ENCODE peak calls at places on chromosomes 3 and 15, in six cellular contexts. Z is H1, B is WTC11, Q is A549, E is K562, W is HepG2. V is an unnamed sample.

GRCh38 chr3:29668728-29669127 is 387.9 kb downstream of the RBMS3 start:
- DNase-seq in Z (no peak), B (no peak), Q (no peak), E (no peak), W (no peak), V (no peak)

GRCh38 chr3:123071146-123071545 is 4.3 kb downstream of the PDIA5 start:
- DNase-seq in Z (no peak), B (peak), Q (peak), E (no peak), W (peak), V (no peak)

GRCh38 chr3:99479768-99480167 is 158.6 kb upstream of the COL8A1 start:
- DNase-seq in Z (no peak), B (no peak), Q (no peak), E (no peak), W (no peak), V (no peak)

GRCh38 chr3:13019706-13020105 is 53.5 kb downstream of the IQSEC1 start:
- DNase-seq in Z (no peak), B (no peak), Q (no peak), E (no peak), W (no peak), V (no peak)

GRCh38 chr3:37909067-37909911 is 47.6 kb downstream of the CTDSPL start:
- DNase-seq in Z (no peak), B (no peak), Q (no peak), E (no peak), W (peak), V (peak)

GRCh38 chr3:141553055-141553454 is 66.2 kb downstream of the RASA2 start:
- DNase-seq in Z (no peak), B (no peak), Q (no peak), E (no peak), W (no peak), V (peak)

GRCh38 chr3:170660139-170660538 is 74.3 kb upstream of the SLC7A14 start:
- DNase-seq in Z (no peak), B (no peak), Q (no peak), E (no peak), W (no peak), V (no peak)

GRCh38 chr15:93246266-93247242 is 157.5 kb upstream of the RGMA start:
- DNase-seq in Z (no peak), B (no peak), Q (no peak), E (no peak), W (no peak), V (no peak)

GRCh38 chr3:161171113-161171512 is 50.0 kb upstream of the NMD3 start:
- DNase-seq in Z (no peak), B (no peak), Q (peak), E (no peak), W (no peak), V (peak)

GRCh38 chr3:34882764-34883163 is 756.6 kb upstream of the ARPP21 start:
- DNase-seq in Z (no peak), B (no peak), Q (no peak), E (no peak), W (no peak), V (no peak)

GRCh38 chr15:89021224-89021623 is 67.0 kb upstream of the ABHD2 start:
- DNase-seq in Z (no peak), B (no peak), Q (no peak), E (no peak), W (no peak), V (no peak)

GRCh38 chr3:100399341-100400071 is 1.4 kb downstream of the TOMM70 start:
- DNase-seq in Z (no peak), B (no peak), Q (no peak), E (no peak), W (peak), V (no peak)

GRCh38 chr3:149199474-149199873 is 22.2 kb downstream of the CP start:
- DNase-seq in Z (no peak), B (no peak), Q (no peak), E (no peak), W (no peak), V (peak)

GRCh38 chr15:44788748-44789147 is 52.4 kb downstream of the TRIM69 start:
- DNase-seq in Z (no peak), B (no peak), Q (no peak), E (no peak), W (no peak), V (peak)

GRCh38 chr15:44427756-44428724 is 611 bp downstream of the CTDSPL2 start:
- DNase-seq in Z (no peak), B (peak), Q (peak), E (no peak), W (peak), V (peak)

GRCh38 chr3:36852071-36852470 is 87.7 kb upstream of the DCLK3 start:
- DNase-seq in Z (no peak), B (no peak), Q (no peak), E (no peak), W (no peak), V (no peak)

GRCh38 chr3:45677045-45677436 is 12.2 kb upstream of the SACM1L start:
- DNase-seq in Z (no peak), B (no peak), Q (peak), E (no peak), W (peak), V (no peak)

GRCh38 chr3:55885721-55886120 is 398.6 kb upstream of the WNT5A start:
- DNase-seq in Z (no peak), B (no peak), Q (no peak), E (no peak), W (no peak), V (peak)

GRCh38 chr3:172892158-172892557 is 141.6 kb downstream of the ECT2 start:
- DNase-seq in Z (no peak), B (no peak), Q (no peak), E (no peak), W (no peak), V (peak)

GRCh38 chr15:32790352-32790999 is 72.7 kb downstream of the GREM1 start:
- DNase-seq in Z (no peak), B (no peak), Q (no peak), E (no peak), W (peak), V (no peak)

GRCh38 chr15:79610021-79610420 is 177.9 kb downstream of the MINAR1 start:
- DNase-seq in Z (no peak), B (no peak), Q (no peak), E (no peak), W (no peak), V (no peak)

GRCh38 chr3:126941721-126942270 is 41.1 kb upstream of the PLXNA1 start:
- DNase-seq in Z (no peak), B (no peak), Q (no peak), E (no peak), W (no peak), V (no peak)

GRCh38 chr3:24259901-24260512 is 234.6 kb downstream of the THRB start:
- DNase-seq in Z (no peak), B (no peak), Q (no peak), E (peak), W (no peak), V (no peak)

GRCh38 chr15:84944311-84944710 is 37.3 kb upstream of the PDE8A start:
- DNase-seq in Z (no peak), B (no peak), Q (no peak), E (no peak), W (no peak), V (no peak)

GRCh38 chr3:102006812-102007485 is 157.6 kb downstream of the NFKBIZ start:
- DNase-seq in Z (no peak), B (no peak), Q (peak), E (no peak), W (no peak), V (peak)

GRCh38 chr3:10411598-10412332 is 90.9 kb upstream of the SEC13 start:
- DNase-seq in Z (no peak), B (no peak), Q (no peak), E (no peak), W (no peak), V (no peak)

GRCh38 chr3:123267821-123268220 is 66.1 kb downstream of the SEC22A start:
- DNase-seq in Z (no peak), B (no peak), Q (no peak), E (no peak), W (no peak), V (no peak)

GRCh38 chr3:108569336-108569735 is 19.9 kb downstream of the CIP2A start:
- DNase-seq in Z (no peak), B (no peak), Q (no peak), E (no peak), W (no peak), V (no peak)

GRCh38 chr3:151328298-151329036 is 882 bp downstream of the P2RY13 start:
- DNase-seq in Z (no peak), B (no peak), Q (peak), E (no peak), W (no peak), V (no peak)

GRCh38 chr15:39781967-39782292 is 711 bp downstream of the FSIP1 start:
- DNase-seq in Z (no peak), B (no peak), Q (no peak), E (no peak), W (no peak), V (no peak)

GRCh38 chr3:191566469-191566868 is 105.5 kb downstream of the PYDC2 start:
- DNase-seq in Z (no peak), B (no peak), Q (no peak), E (no peak), W (no peak), V (no peak)

GRCh38 chr3:113293348-113293747 is 82.0 kb downstream of the BOC start:
- DNase-seq in Z (no peak), B (no peak), Q (no peak), E (no peak), W (peak), V (no peak)

GRCh38 chr3:126208618-126209256 is 28.4 kb upstream of the ALDH1L1 start:
- DNase-seq in Z (no peak), B (no peak), Q (peak), E (no peak), W (peak), V (peak)

GRCh38 chr15:48644827-48645557 is 517 bp downstream of the FBN1 start:
- DNase-seq in Z (peak), B (peak), Q (peak), E (no peak), W (no peak), V (no peak)

GRCh38 chr3:13706451-13706850 is 157.5 kb downstream of the FBLN2 start:
- DNase-seq in Z (peak), B (no peak), Q (no peak), E (no peak), W (no peak), V (no peak)

GRCh38 chr3:183301937-183302580 is 49.0 kb downstream of the B3GNT5 start:
- DNase-seq in Z (no peak), B (no peak), Q (no peak), E (no peak), W (no peak), V (no peak)

GRCh38 chr15:94287794-94288246 is 56.5 kb downstream of the MCTP2 start:
- DNase-seq in Z (no peak), B (no peak), Q (no peak), E (no peak), W (no peak), V (no peak)

GRCh38 chr3:114218578-114219185 is 18.7 kb downstream of the ZNF80 start:
- DNase-seq in Z (no peak), B (no peak), Q (no peak), E (no peak), W (no peak), V (no peak)

GRCh38 chr3:112958749-112959560 is 15.9 kb downstream of the CD200R1 start:
- DNase-seq in Z (no peak), B (no peak), Q (no peak), E (no peak), W (no peak), V (no peak)

DNA sequence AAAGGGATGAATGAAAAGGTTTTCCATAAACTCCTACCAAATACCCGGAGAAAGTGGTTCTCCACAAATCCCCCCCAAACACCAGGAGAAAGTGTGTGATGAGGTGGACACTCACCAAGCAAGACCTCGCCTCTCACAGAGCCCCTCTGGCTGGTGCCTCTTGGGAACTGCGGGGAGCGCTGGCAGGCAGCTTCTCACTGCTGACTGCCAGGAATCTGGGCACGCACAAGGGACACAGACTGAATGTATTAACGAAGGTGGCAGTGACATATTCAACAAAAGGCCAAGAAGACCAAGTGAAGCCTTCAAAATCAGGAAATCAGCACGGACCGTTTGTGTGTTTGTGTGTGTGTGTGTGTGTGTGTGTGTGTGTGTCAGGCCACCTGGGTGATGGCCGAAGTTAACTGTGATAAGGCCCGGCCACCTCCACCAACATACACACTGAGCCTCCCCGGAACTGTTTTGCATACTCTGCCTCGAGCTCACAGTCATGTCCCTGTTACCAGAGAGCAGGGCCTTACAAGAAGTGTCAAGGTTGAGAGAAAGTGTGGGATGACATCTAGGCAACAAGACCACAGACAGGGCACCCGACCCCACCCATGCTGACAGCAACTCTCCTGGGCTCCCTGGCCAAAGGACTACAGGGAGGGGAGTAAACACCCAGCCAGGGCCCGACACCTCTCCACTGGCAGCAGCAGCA is 18.0 kb downstream of the ATP10A start:
- DNase-seq in Z (no peak), B (no peak), Q (no peak), E (no peak), W (no peak), V (no peak)
- TF ChIP-seq JUN in Z (no peak), B (no peak), Q (no peak), E (no peak), W (no peak), V (no peak)

GRCh38 chr3:168249048-168249538 is 153.4 kb upstream of the GOLIM4 start:
- DNase-seq in Z (no peak), B (no peak), Q (peak), E (no peak), W (no peak), V (peak)

GRCh38 chr3:168250415-168250861 is 154.7 kb upstream of the GOLIM4 start:
- DNase-seq in Z (no peak), B (no peak), Q (no peak), E (no peak), W (no peak), V (no peak)

GRCh38 chr3:168249539-168250414 is 154.1 kb upstream of the GOLIM4 start:
- DNase-seq in Z (peak), B (peak), Q (peak), E (peak), W (peak), V (peak)

GRCh38 chr3:168248383-168249047 is 152.8 kb upstream of the GOLIM4 start:
- DNase-seq in Z (peak), B (peak), Q (peak), E (no peak), W (no peak), V (peak)

DNA sequence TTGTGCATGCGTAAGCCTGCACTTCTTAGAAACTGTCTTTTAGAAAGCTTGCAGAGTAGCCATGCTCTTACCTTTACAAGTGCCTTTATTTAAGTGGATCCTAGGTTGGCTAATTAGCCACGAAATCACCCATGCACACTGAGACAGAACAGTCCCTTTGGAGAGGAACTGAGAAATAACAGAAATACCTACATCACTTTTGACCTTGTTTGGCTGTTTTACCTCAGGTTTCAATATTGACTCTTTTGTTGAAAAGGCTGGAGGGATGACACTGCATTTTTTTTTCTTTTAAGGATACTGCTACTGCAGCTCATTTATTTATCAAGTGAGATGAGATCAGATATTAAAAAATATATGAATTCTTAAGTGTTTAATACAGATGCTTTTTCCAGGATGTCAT is 155.6 kb upstream of the GOLIM4 start:
- DNase-seq in Z (no peak), B (no peak), Q (no peak), E (no peak), W (peak), V (no peak)
- TF ChIP-seq JUN in Z (no peak), B (no peak), Q (no peak), E (no peak), W (no peak), V (no peak)

DNA sequence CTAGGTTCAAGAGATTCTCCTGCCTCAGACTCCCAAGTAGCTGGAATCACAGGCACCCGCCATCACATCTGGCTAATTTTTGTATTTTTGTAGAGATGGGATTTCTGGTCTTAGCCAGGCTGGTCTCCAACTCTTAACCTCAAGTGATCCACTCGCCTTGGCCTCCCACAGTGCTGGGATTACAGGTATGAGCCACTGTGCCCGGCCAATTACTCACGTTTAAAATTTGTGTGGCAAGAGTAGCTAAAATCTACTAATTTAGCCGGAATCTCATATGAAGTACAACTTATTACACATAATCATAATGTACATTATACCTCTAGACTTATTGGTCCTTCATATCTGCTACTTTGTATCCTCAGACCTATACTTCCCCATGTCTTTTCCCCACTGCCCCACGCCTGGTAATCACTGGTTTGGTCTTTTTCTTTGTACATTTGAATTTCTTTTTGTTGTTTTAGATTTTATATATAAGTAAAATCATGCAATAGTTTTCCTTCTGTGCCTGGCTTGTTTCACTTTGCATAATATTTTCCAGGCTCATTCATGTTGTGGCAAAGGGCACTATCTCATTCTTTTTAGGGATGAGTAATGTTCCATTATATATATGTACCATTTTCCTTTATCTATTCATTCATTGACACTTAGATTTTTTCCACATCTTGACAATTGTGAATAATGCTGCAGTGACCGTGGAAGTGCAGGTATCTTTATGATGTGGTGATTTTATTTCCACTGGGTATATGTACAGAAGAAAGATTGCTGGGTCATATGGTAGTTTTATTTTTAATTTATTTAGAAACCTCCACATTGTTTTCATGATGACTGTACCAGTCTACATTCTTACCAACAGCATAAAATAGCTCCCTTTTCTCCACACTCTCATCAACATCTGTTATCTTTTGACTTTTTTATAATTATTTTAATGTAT is 605.0 kb upstream of the CBLB start:
- DNase-seq in Z (no peak), B (no peak), Q (no peak), E (no peak), W (no peak), V (no peak)
- TF ChIP-seq JUN in Z (no peak), B (no peak), Q (no peak), E (no peak), W (no peak), V (no peak)

DNA sequence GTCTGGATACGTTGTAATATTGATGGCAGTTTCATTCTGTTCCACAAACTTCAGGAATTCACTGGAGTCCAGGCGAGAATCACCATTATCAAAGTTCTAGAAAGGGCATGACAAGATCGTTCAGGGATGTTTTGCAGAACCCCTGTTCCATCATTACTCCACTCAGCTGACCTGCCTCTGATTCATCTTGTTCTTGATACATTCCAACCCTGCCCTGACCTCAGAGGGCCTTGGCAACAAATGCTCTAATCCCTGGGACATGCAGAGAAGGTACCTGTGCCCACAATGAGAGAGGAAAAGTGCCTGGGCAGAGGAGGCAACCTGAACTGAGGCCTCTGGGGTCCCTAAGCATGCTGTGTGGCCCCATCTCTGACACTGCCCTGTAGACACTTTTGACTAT is 45.9 kb downstream of the FSTL1 start:
- DNase-seq in Z (no peak), B (no peak), Q (no peak), E (no peak), W (no peak), V (no peak)
- TF ChIP-seq JUN in Z (no peak), B (no peak), Q (no peak), E (no peak), W (no peak), V (no peak)

GRCh38 chr15:90419738-90420487 is 31.9 kb downstream of the IQGAP1 start:
- DNase-seq in Z (no peak), B (no peak), Q (peak), E (no peak), W (no peak), V (peak)
- TF ChIP-seq JUN in Z (no peak), B (no peak), Q (no peak), E (no peak), W (no peak), V (peak)

GRCh38 chr15:81567924-81568323 is 193.9 kb upstream of the TMC3 start:
- DNase-seq in Z (no peak), B (no peak), Q (no peak), E (no peak), W (no peak), V (no peak)
- TF ChIP-seq JUN in Z (no peak), B (no peak), Q (no peak), E (no peak), W (no peak), V (no peak)

GRCh38 chr3:15287565-15288330 is 44.6 kb downstream of the SH3BP5 start:
- DNase-seq in Z (no peak), B (no peak), Q (no peak), E (no peak), W (no peak), V (no peak)
- TF ChIP-seq JUN in Z (no peak), B (no peak), Q (no peak), E (no peak), W (no peak), V (no peak)

DNA sequence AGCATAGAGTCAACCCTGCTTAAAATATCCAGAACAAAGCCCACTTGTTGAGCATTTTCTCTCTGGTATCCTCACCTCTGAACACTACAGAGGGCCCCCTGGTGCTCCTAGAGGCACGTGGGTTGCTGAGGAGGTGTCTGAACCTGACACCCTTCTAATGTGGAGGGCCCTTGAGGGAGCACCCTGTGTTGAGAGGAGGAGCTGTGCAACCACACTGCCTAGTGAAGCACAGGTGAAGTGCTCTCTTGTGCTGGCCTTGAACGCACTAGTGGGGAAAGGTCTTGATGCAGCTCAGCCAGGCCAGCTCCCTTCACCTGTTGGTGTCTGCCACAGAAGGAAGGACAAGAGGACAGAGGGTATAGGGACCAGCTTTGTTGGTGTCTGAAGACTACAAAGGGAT is 51.9 kb downstream of the CCK start:
- DNase-seq in Z (no peak), B (no peak), Q (no peak), E (no peak), W (no peak), V (no peak)
- TF ChIP-seq JUN in Z (no peak), B (no peak), Q (no peak), E (no peak), W (no peak), V (no peak)

V was measured in endothelial cell of umbilical vein.